ENCODE peak calls at places on chromosomes 5 and 9, in eight cellular contexts. One of them, this sample, is unnamed.

GRCh38 chr9:130446111-130446861 is 1.5 kb downstream of the ASS1 start:
- DNase-seq in SIG-M5: no peak
- DNase-seq in tibial nerve: peak
- DNase-seq in T-helper 2 cell: no peak
- DNase-seq in nucleus accumbens: no peak
- DNase-seq in EH: peak
- DNase-seq in naive thymus-derived CD4-positive, alpha-beta T cell: no peak
- DNase-seq in ascending aorta: peak
- DNase-seq in this sample: no peak

GRCh38 chr5:113293613-113294340 is 141.0 kb downstream of the TSSK1B start:
- DNase-seq in SIG-M5: no peak
- DNase-seq in tibial nerve: no peak
- DNase-seq in T-helper 2 cell: no peak
- DNase-seq in nucleus accumbens: no peak
- DNase-seq in EH: peak
- DNase-seq in naive thymus-derived CD4-positive, alpha-beta T cell: peak
- DNase-seq in ascending aorta: peak
- DNase-seq in this sample: no peak

GRCh38 chr9:31740705-31741104 is 643.7 kb upstream of the ACO1 start:
- DNase-seq in SIG-M5: no peak
- DNase-seq in tibial nerve: no peak
- DNase-seq in T-helper 2 cell: no peak
- DNase-seq in nucleus accumbens: no peak
- DNase-seq in EH: no peak
- DNase-seq in naive thymus-derived CD4-positive, alpha-beta T cell: no peak
- DNase-seq in ascending aorta: no peak
- DNase-seq in this sample: no peak

GRCh38 chr5:38921174-38921573 is 75.4 kb downstream of the OSMR start:
- DNase-seq in SIG-M5: no peak
- DNase-seq in tibial nerve: no peak
- DNase-seq in T-helper 2 cell: no peak
- DNase-seq in nucleus accumbens: no peak
- DNase-seq in EH: peak
- DNase-seq in naive thymus-derived CD4-positive, alpha-beta T cell: no peak
- DNase-seq in ascending aorta: no peak
- DNase-seq in this sample: no peak

GRCh38 chr9:84863372-84863771 is 193.8 kb downstream of the NTRK2 start:
- DNase-seq in SIG-M5: no peak
- DNase-seq in tibial nerve: no peak
- DNase-seq in T-helper 2 cell: no peak
- DNase-seq in nucleus accumbens: no peak
- DNase-seq in EH: no peak
- DNase-seq in naive thymus-derived CD4-positive, alpha-beta T cell: no peak
- DNase-seq in ascending aorta: no peak
- DNase-seq in this sample: no peak

GRCh38 chr5:123075521-123076163 is 13.4 kb upstream of the PRDM6 start:
- DNase-seq in SIG-M5: no peak
- DNase-seq in tibial nerve: no peak
- DNase-seq in T-helper 2 cell: no peak
- DNase-seq in nucleus accumbens: no peak
- DNase-seq in EH: no peak
- DNase-seq in naive thymus-derived CD4-positive, alpha-beta T cell: no peak
- DNase-seq in ascending aorta: no peak
- DNase-seq in this sample: no peak

GRCh38 chr5:34914671-34915138 is 599 bp downstream of the RAD1 start:
- DNase-seq in SIG-M5: no peak
- DNase-seq in tibial nerve: no peak
- DNase-seq in T-helper 2 cell: no peak
- DNase-seq in nucleus accumbens: no peak
- DNase-seq in EH: peak
- DNase-seq in naive thymus-derived CD4-positive, alpha-beta T cell: peak
- DNase-seq in ascending aorta: no peak
- DNase-seq in this sample: no peak

GRCh38 chr9:35660966-35661413 is 2.9 kb downstream of the CCDC107 start:
- DNase-seq in SIG-M5: no peak
- DNase-seq in tibial nerve: no peak
- DNase-seq in T-helper 2 cell: no peak
- DNase-seq in nucleus accumbens: no peak
- DNase-seq in EH: peak
- DNase-seq in naive thymus-derived CD4-positive, alpha-beta T cell: no peak
- DNase-seq in ascending aorta: no peak
- DNase-seq in this sample: no peak

GRCh38 chr5:55232985-55233928 is at the start of gene CCNO:
- DNase-seq in SIG-M5: no peak
- DNase-seq in tibial nerve: no peak
- DNase-seq in T-helper 2 cell: peak
- DNase-seq in nucleus accumbens: no peak
- DNase-seq in EH: peak
- DNase-seq in naive thymus-derived CD4-positive, alpha-beta T cell: no peak
- DNase-seq in ascending aorta: peak
- DNase-seq in this sample: no peak

GRCh38 chr5:151040211-151040747 is 19.9 kb downstream of the GPX3 start:
- DNase-seq in SIG-M5: no peak
- DNase-seq in tibial nerve: no peak
- DNase-seq in T-helper 2 cell: no peak
- DNase-seq in nucleus accumbens: no peak
- DNase-seq in EH: no peak
- DNase-seq in naive thymus-derived CD4-positive, alpha-beta T cell: no peak
- DNase-seq in ascending aorta: no peak
- DNase-seq in this sample: no peak

GRCh38 chr5:124025306-124025705 is 513.3 kb downstream of the CSNK1G3 start:
- DNase-seq in SIG-M5: no peak
- DNase-seq in tibial nerve: no peak
- DNase-seq in T-helper 2 cell: no peak
- DNase-seq in nucleus accumbens: no peak
- DNase-seq in EH: no peak
- DNase-seq in naive thymus-derived CD4-positive, alpha-beta T cell: no peak
- DNase-seq in ascending aorta: no peak
- DNase-seq in this sample: no peak

GRCh38 chr9:125894566-125894965 is 147.4 kb downstream of the PBX3 start:
- DNase-seq in SIG-M5: no peak
- DNase-seq in tibial nerve: no peak
- DNase-seq in T-helper 2 cell: no peak
- DNase-seq in nucleus accumbens: no peak
- DNase-seq in EH: no peak
- DNase-seq in naive thymus-derived CD4-positive, alpha-beta T cell: no peak
- DNase-seq in ascending aorta: no peak
- DNase-seq in this sample: no peak

GRCh38 chr9:85960688-85961093 is 19.7 kb downstream of the NAA35 start:
- DNase-seq in SIG-M5: no peak
- DNase-seq in tibial nerve: no peak
- DNase-seq in T-helper 2 cell: no peak
- DNase-seq in nucleus accumbens: no peak
- DNase-seq in EH: peak
- DNase-seq in naive thymus-derived CD4-positive, alpha-beta T cell: no peak
- DNase-seq in ascending aorta: no peak
- DNase-seq in this sample: no peak

GRCh38 chr9:69584746-69585145 is 87.4 kb downstream of the APBA1 start:
- DNase-seq in SIG-M5: no peak
- DNase-seq in tibial nerve: no peak
- DNase-seq in T-helper 2 cell: no peak
- DNase-seq in nucleus accumbens: no peak
- DNase-seq in EH: peak
- DNase-seq in naive thymus-derived CD4-positive, alpha-beta T cell: no peak
- DNase-seq in ascending aorta: no peak
- DNase-seq in this sample: no peak